ENCODE peak calls at places on chromosomes 3 and 15, in eight cellular contexts. P is cardiac fibroblast; X is adipocyte; V is stimulated activated CD4-positive, alpha-beta T cell treated with anti-CD3 and anti-CD28 coated beads, Interleukin-2, amount 100 ng/mL, for 48 hours; M is GM12865; J is activated CD4-positive, alpha-beta T cell treated with anti-CD3 and anti-CD28 coated beads, Interleukin-2, amount 50 U/mL, for 4 hours; G is activated gamma-delta T cell; E is NCI-H1105 treated with DMSO at 0.1 percent for 48 hours. W is an unnamed sample.

GRCh38 chr15:61389334-61390028 is 160.4 kb upstream of the RORA start:
- DNase-seq in P (no peak), X (no peak), V (no peak), M (no peak), J (no peak), G (no peak), E (no peak), W (no peak)

GRCh38 chr3:119723022-119723421 is 20.2 kb downstream of the CFAP91 start:
- DNase-seq in P (no peak), X (no peak), V (no peak), M (no peak), J (no peak), G (no peak), E (no peak), W (no peak)

GRCh38 chr15:37289109-37289765 is 188.9 kb upstream of the MEIS2 start:
- DNase-seq in P (peak), X (peak), V (no peak), M (no peak), J (no peak), G (no peak), E (no peak), W (peak)

GRCh38 chr15:81049835-81050234 is 49.1 kb downstream of the TLNRD1 start:
- DNase-seq in P (no peak), X (no peak), V (no peak), M (no peak), J (no peak), G (no peak), E (no peak), W (no peak)

GRCh38 chr15:78807359-78807758 is 3.9 kb downstream of the ADAMTS7 start:
- DNase-seq in P (no peak), X (no peak), V (no peak), M (no peak), J (no peak), G (no peak), E (no peak), W (no peak)

GRCh38 chr3:27357665-27358258 is 11.4 kb downstream of the NEK10 start:
- DNase-seq in P (peak), X (peak), V (peak), M (peak), J (peak), G (no peak), E (peak), W (peak)

GRCh38 chr3:59953104-59953503 is 903.3 kb upstream of the CFAP20DC start:
- DNase-seq in P (no peak), X (no peak), V (no peak), M (peak), J (no peak), G (no peak), E (no peak), W (no peak)

GRCh38 chr3:108091498-108092259 is 848 bp upstream of the CD47 start:
- DNase-seq in P (no peak), X (no peak), V (peak), M (no peak), J (peak), G (peak), E (no peak), W (no peak)

GRCh38 chr3:45981321-45982038 is 14.1 kb downstream of the FYCO1 start:
- DNase-seq in P (peak), X (peak), V (no peak), M (no peak), J (no peak), G (no peak), E (no peak), W (no peak)

GRCh38 chr3:125684199-125684598 is 88.9 kb upstream of the OSBPL11 start:
- DNase-seq in P (peak), X (no peak), V (no peak), M (no peak), J (no peak), G (no peak), E (no peak), W (no peak)

GRCh38 chr15:41928637-41929620 is 35.1 kb upstream of the SPTBN5 start:
- DNase-seq in P (no peak), X (no peak), V (no peak), M (peak), J (no peak), G (no peak), E (no peak), W (no peak)

GRCh38 chr15:75648156-75649000 is 666 bp downstream of the SNX33 start:
- DNase-seq in P (peak), X (peak), V (no peak), M (no peak), J (no peak), G (no peak), E (no peak), W (no peak)

GRCh38 chr3:126930936-126931600 is 51.8 kb upstream of the PLXNA1 start:
- DNase-seq in P (no peak), X (no peak), V (no peak), M (no peak), J (no peak), G (no peak), E (no peak), W (no peak)

GRCh38 chr15:83504365-83504764 is 57.2 kb downstream of the SH3GL3 start:
- DNase-seq in P (peak), X (no peak), V (no peak), M (no peak), J (no peak), G (no peak), E (no peak), W (peak)

GRCh38 chr15:36756707-36757106 is 177.3 kb downstream of the CDIN1 start:
- DNase-seq in P (no peak), X (no peak), V (no peak), M (no peak), J (no peak), G (no peak), E (peak), W (no peak)

W was measured in stromal cell of bone marrow.